ENCODE peak calls at places on chromosomes 5 and 9, in seven cellular contexts. L is AG04450, T is astrocyte of the spinal cord, Y is HFF-Myc, G is bronchial epithelial cell, W is kidney, Z is cardiac fibroblast. F is an unnamed sample.

GRCh38 chr5:153711755-153712154 is 221.3 kb downstream of the GRIA1 start:
- DNase-seq in W (no peak), L (no peak), G (peak; percentile 15), T (no peak), Z (peak; percentile 25), Y (no peak), F (no peak)

GRCh38 chr9:2014148-2014547 is 999 bp upstream of the SMARCA2 start:
- DNase-seq in G (peak; percentile 1), Y (no peak), T (no peak), W (no peak), Z (no peak), L (no peak), F (no peak)

GRCh38 chr5:73647721-73648120 is 21.7 kb downstream of the ARHGEF28 start:
- DNase-seq in Y (no peak), W (no peak), G (no peak), L (no peak), Z (no peak), T (no peak), F (no peak)

GRCh38 chr9:133347985-133348762 is at the start of the genes MED22 and RPL7A:
- DNase-seq in T (peak; percentile 97), G (peak; percentile 91), Y (peak; percentile 91), W (peak; percentile 96), Z (peak; percentile 99), L (peak; percentile 91), F (peak; percentile 96)

GRCh38 chr9:133276001-133276884 is 1.2 kb upstream of the ABO start:
- DNase-seq in W (no peak), L (no peak), T (no peak), Y (no peak), G (no peak), Z (no peak), F (no peak)

GRCh38 chr5:29296548-29296947 is 1896.9 kb upstream of the CDH6 start:
- DNase-seq in Y (no peak), W (peak; percentile 66), Z (no peak), G (no peak), T (no peak), L (no peak), F (no peak)

GRCh38 chr5:168076561-168076991 is 214.9 kb upstream of the WWC1 start:
- DNase-seq in L (peak; percentile 1), W (no peak), Y (no peak), T (peak; percentile 40), Z (peak; percentile 14), G (no peak), F (peak; percentile 96)

GRCh38 chr5:53087596-53087995 is 22.0 kb downstream of the MOCS2 start:
- DNase-seq in W (no peak), Y (no peak), G (no peak), Z (no peak), L (no peak), T (no peak), F (no peak)

GRCh38 chr9:118238139-118238538 is 533.9 kb downstream of the TLR4 start:
- DNase-seq in Y (no peak), L (no peak), G (no peak), T (no peak), W (no peak), Z (no peak), F (no peak)

GRCh38 chr9:17613723-17614122 is 34.9 kb downstream of the SH3GL2 start:
- DNase-seq in Y (peak; percentile 78), T (peak; percentile 86), G (peak; percentile 43), W (no peak), L (peak; percentile 56), Z (peak; percentile 30), F (peak; percentile 13)

GRCh38 chr5:114223866-114224265 is 138.0 kb upstream of the KCNN2 start:
- DNase-seq in Z (peak; percentile 58), Y (peak; percentile 14), G (peak; percentile 1), W (no peak), T (peak; percentile 3), L (no peak), F (peak; percentile 0)

GRCh38 chr5:120375248-120375647 is 88.9 kb upstream of the PRR16 start:
- DNase-seq in W (no peak), Y (no peak), L (no peak), Z (peak; percentile 9), T (no peak), G (no peak), F (peak; percentile 57)

GRCh38 chr9:123282343-123283047 is 14.1 kb upstream of the STRBP start:
- DNase-seq in Y (no peak), W (no peak), T (no peak), Z (no peak), G (peak; percentile 44), L (no peak), F (no peak)

GRCh38 chr5:1731091-1731639 is 68.5 kb downstream of the MRPL36 start:
- DNase-seq in T (no peak), L (no peak), W (peak; percentile 12), Y (no peak), G (no peak), Z (no peak), F (no peak)

GRCh38 chr9:76580832-76581231 is 121.8 kb downstream of the GCNT1 start:
- DNase-seq in W (no peak), T (no peak), G (no peak), L (no peak), Z (no peak), Y (no peak), F (no peak)

GRCh38 chr5:135310328-135310989 is 88.6 kb downstream of the MACROH2A1 start:
- DNase-seq in L (peak; percentile 61), Y (peak; percentile 37), T (peak; percentile 29), W (no peak), G (peak; percentile 65), Z (peak; percentile 40), F (peak; percentile 77)

GRCh38 chr5:135315394-135315793 is 83.6 kb downstream of the MACROH2A1 start:
- DNase-seq in Z (no peak), G (no peak), Y (no peak), T (no peak), L (no peak), W (no peak), F (no peak)

GRCh38 chr5:135312255-135312935 is 86.6 kb downstream of the MACROH2A1 start:
- DNase-seq in G (peak; percentile 29), Z (peak; percentile 10), Y (no peak), T (no peak), W (no peak), L (no peak), F (no peak)

GRCh38 chr5:135313946-135314345 is 85.1 kb downstream of the MACROH2A1 start:
- DNase-seq in L (no peak), T (no peak), Z (no peak), Y (no peak), G (no peak), W (no peak), F (no peak)

DNA sequence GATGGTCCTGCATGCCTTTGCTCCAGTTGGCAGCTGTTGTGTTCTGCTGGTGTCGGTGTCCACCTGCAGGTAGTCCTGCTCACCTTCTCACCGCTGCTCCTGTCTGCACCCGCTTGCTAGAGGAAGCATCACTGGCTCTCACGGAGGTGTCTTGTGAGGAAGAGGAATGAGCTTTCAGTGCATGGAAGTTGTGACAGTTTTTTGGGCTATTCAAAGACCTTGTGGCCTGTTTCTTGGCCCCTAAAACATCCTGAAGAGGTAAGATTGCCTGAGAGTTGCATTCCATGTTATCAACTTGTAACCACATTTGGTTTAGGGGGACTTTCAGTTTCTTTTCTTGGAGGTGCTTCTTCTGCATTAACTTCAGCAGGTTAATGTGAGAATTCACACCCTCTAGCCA is 85.6 kb downstream of the MACROH2A1 start:
- DNase-seq in W (no peak), Y (no peak), T (no peak), L (no peak), Z (no peak), G (no peak), F (no peak)
- TF ChIP-seq CTCF in W (no peak), Y (no peak), T (no peak), L (no peak), Z (no peak), G (no peak), F (no peak)

GRCh38 chr5:180251141-180251540 is 40.7 kb downstream of the MAPK9 start:
- DNase-seq in W (peak; percentile 40), L (no peak), Z (no peak), G (no peak), Y (no peak), T (no peak), F (no peak)

GRCh38 chr5:180250329-180250728 is 41.3 kb upstream of the RASGEF1C start:
- DNase-seq in G (no peak), W (peak; percentile 19), Y (no peak), L (no peak), T (no peak), Z (no peak), F (no peak)

GRCh38 chr5:180253036-180253824 is 38.7 kb downstream of the MAPK9 start:
- DNase-seq in T (no peak), Y (no peak), Z (no peak), G (no peak), L (no peak), W (peak; percentile 59), F (no peak)

GRCh38 chr5:180251887-180252286 is 40.0 kb downstream of the MAPK9 start:
- DNase-seq in L (no peak), G (no peak), T (no peak), W (peak; percentile 31), Z (no peak), Y (no peak), F (no peak)
- H3K4me3 ChIP-seq in L (no peak overlapping the region), G (no peak overlapping the region), T (no peak overlapping the region), W (no peak overlapping the region), Z (no peak overlapping the region), Y (no peak overlapping the region), F (no peak overlapping the region)

DNA sequence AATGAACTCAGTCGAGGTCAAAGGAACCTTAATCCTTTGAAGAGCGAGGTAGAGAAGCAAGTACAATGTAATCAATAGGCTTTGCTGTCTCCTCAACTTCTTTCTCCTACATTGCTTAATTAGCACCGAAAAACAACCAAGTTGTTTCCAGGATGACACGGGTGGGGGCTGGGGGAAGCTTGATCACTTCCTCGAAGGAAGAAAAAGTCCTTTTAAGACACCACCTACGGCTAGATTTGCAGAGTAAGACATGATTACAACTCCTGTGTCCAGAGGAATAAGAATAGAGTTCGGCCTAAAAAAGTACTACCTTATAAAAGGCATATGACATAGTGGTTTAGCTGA is 811 bp upstream of the ARRDC3 start:
- DNase-seq in T (no peak), Z (peak; percentile 38), L (no peak), Y (no peak), G (no peak), W (no peak), F (no peak)
- TF ChIP-seq CTCF in T (no peak), Z (no peak), L (no peak), Y (no peak), G (no peak), W (no peak), F (no peak)

DNA sequence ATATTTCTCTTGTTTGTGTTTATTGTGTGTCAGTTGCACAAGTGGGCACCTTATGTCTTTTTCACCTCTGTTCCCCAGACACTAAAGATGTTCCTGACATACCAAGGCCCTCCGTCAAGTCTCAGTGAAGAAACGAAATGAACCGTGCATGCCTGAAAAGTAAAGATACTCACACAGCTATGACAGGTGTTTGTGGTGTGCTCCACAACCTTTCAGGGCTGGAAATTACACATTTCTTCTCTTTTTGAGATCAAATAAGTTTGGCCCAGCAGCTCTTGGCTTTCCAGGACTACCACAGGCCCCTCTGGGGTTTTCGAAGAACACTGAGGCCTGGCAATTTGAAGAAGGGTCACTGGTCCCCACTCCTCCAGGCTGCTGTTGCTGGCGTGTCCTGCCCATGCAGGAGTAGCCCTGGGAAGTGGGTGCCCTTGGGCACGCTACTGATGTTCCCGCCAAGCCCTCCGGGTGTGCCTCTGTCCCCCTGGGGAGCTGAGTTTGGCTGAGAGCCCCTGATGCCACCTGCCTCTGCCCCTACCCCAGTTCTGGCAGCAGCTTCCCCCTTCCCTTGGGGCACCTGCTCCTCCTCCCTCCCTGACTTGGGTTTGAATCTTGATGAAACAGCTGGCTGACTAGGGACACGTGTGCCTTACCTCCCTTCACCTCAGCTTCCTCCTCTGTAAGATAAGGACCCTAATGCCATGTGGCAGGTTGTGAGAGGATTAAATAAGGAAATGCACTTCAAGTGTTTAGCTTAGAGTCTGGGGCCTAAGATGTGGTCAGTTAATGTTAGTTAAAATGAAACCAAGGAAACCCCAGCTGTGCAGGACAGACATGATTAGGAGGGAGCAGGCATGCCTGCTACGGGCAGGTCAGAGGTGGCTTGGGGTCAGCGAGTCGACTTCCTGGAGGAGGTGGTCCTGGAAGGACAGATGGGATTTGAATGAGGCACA is 49.1 kb upstream of the GADD45G start:
- DNase-seq in L (no peak), G (no peak), Z (peak; percentile 4), T (peak; percentile 10), Y (no peak), W (no peak), F (no peak)
- H3K4me3 ChIP-seq in L (no peak overlapping the region), G (no peak overlapping the region), Z (no peak overlapping the region), T (no peak overlapping the region), Y (no peak overlapping the region), W (no peak overlapping the region), F (no peak overlapping the region)

F was measured in AG10803.